ENCODE peak calls at places on chromosome 2, in six cellular contexts. O, I, D, B, W and Z are unnamed samples. For H3K36me3, the result is how much of the 10 kb centered on the place peaks cover.

GRCh38 chr2:181239400-181239799 is 217.8 kb upstream of the ITGA4 start:
- DNase-seq in O (no peak), I (peak), D (no peak), B (no peak), W (no peak), Z (peak)

GRCh38 chr2:102149243-102149642 is 6.7 kb downstream of the IL1R1 start:
- DNase-seq in O (no peak), I (no peak), D (no peak), B (no peak), W (no peak), Z (no peak)

GRCh38 chr2:85854166-85854509 is 34.7 kb downstream of the ST3GAL5 start:
- DNase-seq in O (no peak), I (no peak), D (no peak), B (no peak), W (no peak), Z (no peak)

GRCh38 chr2:190993292-190993643 is 20.7 kb downstream of the STAT1 start:
- DNase-seq in O (no peak), I (no peak), D (no peak), B (no peak), W (no peak), Z (no peak)

GRCh38 chr2:166173263-166173662 is 45.4 kb upstream of the SCN1A start:
- DNase-seq in O (no peak), I (no peak), D (no peak), B (no peak), W (no peak), Z (no peak)

GRCh38 chr2:144516981-144517824 is 2.7 kb downstream of the ZEB2 start:
- DNase-seq in O (no peak), I (peak), D (peak), B (peak), W (peak), Z (peak)

GRCh38 chr2:150557020-150557644 is 69.7 kb upstream of the RND3 start:
- DNase-seq in O (no peak), I (no peak), D (no peak), B (peak), W (no peak), Z (no peak)

GRCh38 chr2:1502891-1503304 is 89.6 kb downstream of the TPO start:
- DNase-seq in O (no peak), I (no peak), D (no peak), B (no peak), W (no peak), Z (no peak)

GRCh38 chr2:181399046-181399445 is 58.1 kb upstream of the ITGA4 start:
- DNase-seq in O (no peak), I (no peak), D (no peak), B (no peak), W (no peak), Z (peak)

GRCh38 chr2:192026064-192026715 is 168.5 kb downstream of the TMEFF2 start:
- DNase-seq in O (no peak), I (no peak), D (no peak), B (no peak), W (no peak), Z (no peak)

DNA sequence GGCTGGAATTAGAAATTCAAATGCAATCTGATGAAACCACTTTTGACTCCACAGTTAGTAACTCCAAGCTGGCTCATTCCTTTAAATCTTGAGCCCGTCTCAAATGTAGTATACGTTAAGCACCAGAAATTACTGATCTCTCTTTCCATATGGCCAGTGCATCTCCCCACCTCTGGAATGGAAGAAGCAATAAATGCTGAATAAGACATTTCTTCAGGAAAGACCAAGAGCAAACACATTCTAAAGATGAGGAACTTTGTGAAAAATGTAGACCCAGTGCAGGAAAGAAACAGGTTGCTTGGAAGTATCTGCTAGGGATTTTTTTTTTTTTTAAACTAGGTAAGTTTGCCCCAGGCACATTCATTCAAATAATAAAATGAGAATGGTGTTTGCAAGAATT is 143.1 kb upstream of the FBXO11 start:
- DNase-seq in O (no peak), I (no peak), D (no peak), B (no peak), W (no peak), Z (no peak)
- H3K36me3 ChIP-seq in O (under half), I (under half), D (under half), B (under half), W (under half), Z (under half)

DNA sequence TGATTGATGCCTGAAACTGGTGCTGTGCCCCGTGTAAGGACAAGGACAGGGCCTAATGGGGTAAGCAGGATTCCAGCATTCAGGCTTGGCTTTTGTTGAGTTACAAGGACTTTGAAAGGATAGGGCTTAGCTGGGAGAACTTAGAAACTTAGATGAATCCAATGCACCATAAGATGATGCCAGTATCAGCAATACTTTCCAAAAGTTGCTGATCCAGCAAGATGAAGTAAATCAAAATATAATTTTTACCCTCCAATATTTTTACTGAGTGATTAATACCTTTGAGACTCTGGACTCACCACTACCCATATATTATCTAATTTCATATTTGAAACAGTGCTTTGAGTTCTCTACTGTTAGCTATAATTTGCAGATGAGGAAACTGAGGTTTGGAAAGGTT is 354.5 kb upstream of the ATP5MC3 start:
- DNase-seq in O (no peak), I (no peak), D (no peak), B (no peak), W (no peak), Z (no peak)
- H3K36me3 ChIP-seq in O (under half), I (under half), D (under half), B (under half), W (under half), Z (under half)

GRCh38 chr2:233162770-233163169 is 88.7 kb upstream of the ATG16L1 start:
- DNase-seq in O (no peak), I (no peak), D (no peak), B (no peak), W (no peak), Z (no peak)
- H3K36me3 ChIP-seq in O (under half), I (under half), D (under half), B (under half), W (under half), Z (under half)

DNA sequence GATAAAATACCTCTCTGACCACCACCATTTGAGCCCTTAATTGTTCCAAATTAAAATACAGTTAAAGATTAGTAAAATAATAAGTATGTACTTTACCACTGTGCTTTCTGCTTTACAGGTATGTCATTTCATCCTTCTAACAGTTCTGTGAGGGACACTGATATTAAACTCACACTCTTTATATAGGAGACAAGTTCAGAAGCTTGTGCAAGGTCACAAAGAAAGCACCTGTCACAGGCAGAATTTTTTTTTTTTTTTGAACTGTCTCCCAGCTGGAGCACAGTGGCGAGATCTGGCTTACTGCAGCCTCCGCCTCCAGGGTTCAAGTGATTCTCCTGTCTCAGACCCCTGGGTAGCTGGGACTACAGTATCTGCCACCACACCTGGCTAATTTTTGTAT is 21.6 kb upstream of the GPR75 start:
- DNase-seq in O (no peak), I (no peak), D (no peak), B (no peak), W (no peak), Z (no peak)
- H3K36me3 ChIP-seq in O (under half), I (under half), D (half or more), B (half or more), W (under half), Z (under half)

DNA sequence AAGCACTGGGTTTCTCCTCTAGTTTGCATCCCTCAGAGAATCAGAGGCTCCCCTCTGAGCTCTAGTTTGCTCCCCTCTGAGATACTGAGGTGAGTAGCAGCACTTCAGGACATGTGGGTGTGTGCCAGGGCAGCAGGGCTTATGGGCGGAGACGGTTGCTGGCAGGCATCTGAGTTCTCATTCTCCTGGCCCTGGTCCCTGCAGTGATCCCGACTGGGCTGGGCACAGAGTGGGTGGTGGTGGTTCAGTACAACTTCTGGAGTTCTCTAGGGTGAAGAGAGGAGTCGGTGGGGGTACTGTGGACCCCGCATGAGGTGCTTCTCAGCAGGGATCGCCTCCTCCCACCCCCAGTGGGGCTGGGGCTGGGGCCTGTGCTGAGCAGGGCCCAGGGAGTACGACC is 47.9 kb downstream of the BOLA3 start:
- DNase-seq in O (no peak), I (no peak), D (no peak), B (no peak), W (no peak), Z (no peak)
- H3K36me3 ChIP-seq in O (under half), I (under half), D (under half), B (under half), W (under half), Z (under half)

DNA sequence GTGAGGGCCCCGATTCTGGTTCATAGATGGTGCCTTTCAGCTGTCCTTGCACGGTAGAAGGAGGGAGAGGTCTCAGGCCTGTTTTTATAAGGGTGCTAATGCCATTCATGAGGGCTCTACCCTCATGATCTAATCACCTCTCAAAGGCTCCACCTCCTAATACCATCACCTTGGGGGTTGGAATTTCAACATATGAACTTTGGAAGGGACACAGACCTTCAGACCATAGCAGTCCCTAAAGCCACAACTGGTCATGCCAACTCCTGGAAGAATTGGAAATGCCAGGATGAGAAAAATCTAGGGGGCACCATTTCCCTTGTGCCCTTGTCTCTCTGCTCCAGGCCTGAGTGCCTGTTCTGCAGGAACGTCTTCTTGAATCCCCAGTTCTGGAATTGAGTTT is 124.8 kb upstream of the DAPL1 start:
- DNase-seq in O (no peak), I (no peak), D (no peak), B (no peak), W (no peak), Z (no peak)
- H3K36me3 ChIP-seq in O (under half), I (under half), D (under half), B (under half), W (under half), Z (under half)

GRCh38 chr2:37281916-37282315 is 42.7 kb downstream of the PRKD3 start:
- DNase-seq in O (no peak), I (no peak), D (no peak), B (no peak), W (no peak), Z (no peak)
- H3K36me3 ChIP-seq in O (under half), I (under half), D (half or more), B (half or more), W (under half), Z (under half)